ENCODE peak calls at places on chromosomes 16 and 17, in eight cellular contexts. W, N, I, Z, F, E, J and A are unnamed samples.

GRCh38 chr17:38449364-38449763 is 21.1 kb downstream of the ARHGAP23 start:
- DNase-seq in N (no peak), W (no peak), I (no peak), J (no peak), E (no peak), Z (no peak), F (no peak), A (no peak)

GRCh38 chr17:33390479-33391027 is 97.5 kb upstream of the ASIC2 start:
- DNase-seq in W (no peak), F (no peak), Z (no peak), N (no peak), E (no peak), I (no peak), J (no peak), A (no peak)

GRCh38 chr17:43350888-43351361 is 47.9 kb upstream of the ARL4D start:
- DNase-seq in I (no peak), J (no peak), N (no peak), Z (no peak), F (no peak), E (no peak), W (no peak), A (no peak)

GRCh38 chr16:13083687-13084086 is 182.3 kb downstream of the SHISA9 start:
- DNase-seq in J (no peak), N (no peak), F (no peak), W (no peak), I (no peak), Z (no peak), E (no peak), A (no peak)

GRCh38 chr17:43766413-43767052 is 7.9 kb upstream of the SOST start:
- DNase-seq in Z (no peak), E (no peak), W (peak; percentile 36), I (peak; percentile 45), F (peak; percentile 77), J (no peak), N (peak; percentile 39), A (no peak)

GRCh38 chr16:10561425-10561824 is 19.0 kb downstream of the EMP2 start:
- DNase-seq in N (no peak), E (no peak), Z (no peak), W (no peak), J (no peak), I (no peak), F (no peak), A (no peak)

GRCh38 chr17:46962374-46962790 is 16.7 kb downstream of the RPRML start:
- DNase-seq in I (no peak), E (peak; percentile 11), J (no peak), F (no peak), N (no peak), Z (no peak), W (no peak), A (no peak)

GRCh38 chr16:90031931-90032663 is 12.8 kb upstream of the DBNDD1 start:
- DNase-seq in W (no peak), J (no peak), I (no peak), E (no peak), N (no peak), F (no peak), Z (no peak), A (no peak)